ENCODE peak calls at places on chromosomes 12 and 14, in four cellular contexts. One of them, this sample, is unnamed.

GRCh38 chr12:127170271-127171180 is 1096.4 kb upstream of the TMEM132C start:
- DNase-seq in IMR-90: peak
- DNase-seq in MCF 10A: no peak
- DNase-seq in progenitor cell of endocrine pancreas: no peak
- DNase-seq in this sample: no peak

GRCh38 chr14:93105362-93105761 is 10.4 kb downstream of the ITPK1 start:
- DNase-seq in IMR-90: peak
- DNase-seq in MCF 10A: peak
- DNase-seq in progenitor cell of endocrine pancreas: no peak
- DNase-seq in this sample: no peak

GRCh38 chr14:102362084-102362483 is 606 bp downstream of the CINP start:
- DNase-seq in IMR-90: peak
- DNase-seq in MCF 10A: peak
- DNase-seq in progenitor cell of endocrine pancreas: no peak
- DNase-seq in this sample: no peak

GRCh38 chr12:13713746-13714400 is 267.5 kb downstream of the GRIN2B start:
- DNase-seq in IMR-90: no peak
- DNase-seq in MCF 10A: no peak
- DNase-seq in progenitor cell of endocrine pancreas: no peak
- DNase-seq in this sample: no peak

GRCh38 chr12:30753233-30753632 is 1.5 kb downstream of the CAPRIN2 start:
- DNase-seq in IMR-90: peak
- DNase-seq in MCF 10A: peak
- DNase-seq in progenitor cell of endocrine pancreas: no peak
- DNase-seq in this sample: no peak

GRCh38 chr14:31582286-31582691 is 21.1 kb downstream of the NUBPL start:
- DNase-seq in IMR-90: peak
- DNase-seq in MCF 10A: no peak
- DNase-seq in progenitor cell of endocrine pancreas: no peak
- DNase-seq in this sample: no peak

GRCh38 chr12:29241821-29242591 is 92.9 kb downstream of the FAR2 start:
- DNase-seq in IMR-90: peak
- DNase-seq in MCF 10A: peak
- DNase-seq in progenitor cell of endocrine pancreas: no peak
- DNase-seq in this sample: no peak

GRCh38 chr12:13084898-13085640 is 18.4 kb downstream of the GSG1 start:
- DNase-seq in IMR-90: no peak
- DNase-seq in MCF 10A: no peak
- DNase-seq in progenitor cell of endocrine pancreas: no peak
- DNase-seq in this sample: no peak

GRCh38 chr14:99625476-99625875 is 19.5 kb upstream of the HHIPL1 start:
- DNase-seq in IMR-90: no peak
- DNase-seq in MCF 10A: no peak
- DNase-seq in progenitor cell of endocrine pancreas: no peak
- DNase-seq in this sample: no peak

GRCh38 chr12:56346663-56347062 is 8.0 kb downstream of the IL23A start:
- DNase-seq in IMR-90: no peak
- DNase-seq in MCF 10A: no peak
- DNase-seq in progenitor cell of endocrine pancreas: no peak
- DNase-seq in this sample: peak

GRCh38 chr12:46267618-46268348 is 1.1 kb downstream of the SLC38A1 start:
- DNase-seq in IMR-90: peak
- DNase-seq in MCF 10A: peak
- DNase-seq in progenitor cell of endocrine pancreas: no peak
- DNase-seq in this sample: peak

GRCh38 chr12:11729008-11729407 is 79.5 kb downstream of the ETV6 start:
- DNase-seq in IMR-90: no peak
- DNase-seq in MCF 10A: peak
- DNase-seq in progenitor cell of endocrine pancreas: no peak
- DNase-seq in this sample: no peak

GRCh38 chr14:84806627-84807026 is 723.3 kb upstream of the FLRT2 start:
- DNase-seq in IMR-90: no peak
- DNase-seq in MCF 10A: peak
- DNase-seq in progenitor cell of endocrine pancreas: no peak
- DNase-seq in this sample: no peak

GRCh38 chr12:26274441-26275312 is 79.3 kb downstream of the SSPN start:
- DNase-seq in IMR-90: peak
- DNase-seq in MCF 10A: peak
- DNase-seq in progenitor cell of endocrine pancreas: no peak
- DNase-seq in this sample: no peak

GRCh38 chr12:10722905-10723866 is at the start of gene YBX3:
- DNase-seq in IMR-90: peak
- DNase-seq in MCF 10A: peak
- DNase-seq in progenitor cell of endocrine pancreas: peak
- DNase-seq in this sample: peak

GRCh38 chr12:104201238-104202001 is 14.2 kb upstream of the TXNRD1 start:
- DNase-seq in IMR-90: peak
- DNase-seq in MCF 10A: peak
- DNase-seq in progenitor cell of endocrine pancreas: peak
- DNase-seq in this sample: peak

GRCh38 chr14:100192250-100192671 is 32.8 kb upstream of the DEGS2 start:
- DNase-seq in IMR-90: no peak
- DNase-seq in MCF 10A: no peak
- DNase-seq in progenitor cell of endocrine pancreas: peak
- DNase-seq in this sample: no peak

GRCh38 chr12:68538722-68539614 is 71.7 kb upstream of the RAP1B start:
- DNase-seq in IMR-90: peak
- DNase-seq in MCF 10A: no peak
- DNase-seq in progenitor cell of endocrine pancreas: no peak
- DNase-seq in this sample: peak

GRCh38 chr14:54567224-54567633 is 301 bp downstream of the SAMD4A start:
- DNase-seq in IMR-90: no peak
- DNase-seq in MCF 10A: peak
- DNase-seq in progenitor cell of endocrine pancreas: peak
- DNase-seq in this sample: no peak

GRCh38 chr12:1799068-1799881 is 21.1 kb upstream of the LRTM2 start:
- DNase-seq in IMR-90: no peak
- DNase-seq in MCF 10A: no peak
- DNase-seq in progenitor cell of endocrine pancreas: no peak
- DNase-seq in this sample: no peak

GRCh38 chr14:66650491-66650911 is 142.6 kb downstream of the GPHN start:
- DNase-seq in IMR-90: no peak
- DNase-seq in MCF 10A: no peak
- DNase-seq in progenitor cell of endocrine pancreas: no peak
- DNase-seq in this sample: no peak

GRCh38 chr12:123607756-123608155 is 5.9 kb downstream of the DDX55 start:
- DNase-seq in IMR-90: no peak
- DNase-seq in MCF 10A: no peak
- DNase-seq in progenitor cell of endocrine pancreas: no peak
- DNase-seq in this sample: no peak

GRCh38 chr12:25557830-25558436 is 4.8 kb upstream of the LMNTD1 start:
- DNase-seq in IMR-90: peak
- DNase-seq in MCF 10A: peak
- DNase-seq in progenitor cell of endocrine pancreas: no peak
- DNase-seq in this sample: no peak

GRCh38 chr12:10563966-10564365 is 49.4 kb downstream of the MAGOHB start:
- DNase-seq in IMR-90: no peak
- DNase-seq in MCF 10A: no peak
- DNase-seq in progenitor cell of endocrine pancreas: no peak
- DNase-seq in this sample: no peak

GRCh38 chr12:8678661-8679111 is 16.1 kb upstream of the MFAP5 start:
- DNase-seq in IMR-90: no peak
- DNase-seq in MCF 10A: no peak
- DNase-seq in progenitor cell of endocrine pancreas: no peak
- DNase-seq in this sample: no peak

GRCh38 chr12:56158926-56159461 is 835 bp downstream of the MYL6 start:
- DNase-seq in IMR-90: peak
- DNase-seq in MCF 10A: peak
- DNase-seq in progenitor cell of endocrine pancreas: no peak
- DNase-seq in this sample: no peak

GRCh38 chr14:31718985-31719384 is 157.8 kb downstream of the NUBPL start:
- DNase-seq in IMR-90: no peak
- DNase-seq in MCF 10A: no peak
- DNase-seq in progenitor cell of endocrine pancreas: no peak
- DNase-seq in this sample: no peak

GRCh38 chr12:45407188-45407850 is 191.4 kb downstream of the ANO6 start:
- DNase-seq in IMR-90: peak
- DNase-seq in MCF 10A: no peak
- DNase-seq in progenitor cell of endocrine pancreas: no peak
- DNase-seq in this sample: no peak

GRCh38 chr14:44379292-44379977 is 127.6 kb downstream of the FSCB start:
- DNase-seq in IMR-90: no peak
- DNase-seq in MCF 10A: no peak
- DNase-seq in progenitor cell of endocrine pancreas: no peak
- DNase-seq in this sample: no peak

GRCh38 chr12:99170026-99170425 is 477.5 kb upstream of the GARIN6 start:
- DNase-seq in IMR-90: no peak
- DNase-seq in MCF 10A: no peak
- DNase-seq in progenitor cell of endocrine pancreas: no peak
- DNase-seq in this sample: no peak

GRCh38 chr12:129790331-129790730 is 113.5 kb downstream of the TMEM132D start:
- DNase-seq in IMR-90: no peak
- DNase-seq in MCF 10A: no peak
- DNase-seq in progenitor cell of endocrine pancreas: no peak
- DNase-seq in this sample: no peak

GRCh38 chr14:91780452-91780851 is 48.6 kb upstream of the CATSPERB start:
- DNase-seq in IMR-90: no peak
- DNase-seq in MCF 10A: no peak
- DNase-seq in progenitor cell of endocrine pancreas: no peak
- DNase-seq in this sample: no peak

GRCh38 chr12:114693532-114693931 is 9.6 kb upstream of the TBX3 start:
- DNase-seq in IMR-90: no peak
- DNase-seq in MCF 10A: no peak
- DNase-seq in progenitor cell of endocrine pancreas: no peak
- DNase-seq in this sample: no peak

GRCh38 chr12:67989184-67989965 is at the start of gene IFNG-AS1:
- DNase-seq in IMR-90: no peak
- DNase-seq in MCF 10A: no peak
- DNase-seq in progenitor cell of endocrine pancreas: no peak
- DNase-seq in this sample: no peak

GRCh38 chr12:106127289-106128126 is 11.2 kb downstream of the NUAK1 start:
- DNase-seq in IMR-90: peak
- DNase-seq in MCF 10A: no peak
- DNase-seq in progenitor cell of endocrine pancreas: no peak
- DNase-seq in this sample: no peak
- TF ChIP-seq CTCF in IMR-90: no peak
- TF ChIP-seq CTCF in MCF 10A: no peak
- TF ChIP-seq CTCF in progenitor cell of endocrine pancreas: no peak
- TF ChIP-seq CTCF in this sample: no peak

DNA sequence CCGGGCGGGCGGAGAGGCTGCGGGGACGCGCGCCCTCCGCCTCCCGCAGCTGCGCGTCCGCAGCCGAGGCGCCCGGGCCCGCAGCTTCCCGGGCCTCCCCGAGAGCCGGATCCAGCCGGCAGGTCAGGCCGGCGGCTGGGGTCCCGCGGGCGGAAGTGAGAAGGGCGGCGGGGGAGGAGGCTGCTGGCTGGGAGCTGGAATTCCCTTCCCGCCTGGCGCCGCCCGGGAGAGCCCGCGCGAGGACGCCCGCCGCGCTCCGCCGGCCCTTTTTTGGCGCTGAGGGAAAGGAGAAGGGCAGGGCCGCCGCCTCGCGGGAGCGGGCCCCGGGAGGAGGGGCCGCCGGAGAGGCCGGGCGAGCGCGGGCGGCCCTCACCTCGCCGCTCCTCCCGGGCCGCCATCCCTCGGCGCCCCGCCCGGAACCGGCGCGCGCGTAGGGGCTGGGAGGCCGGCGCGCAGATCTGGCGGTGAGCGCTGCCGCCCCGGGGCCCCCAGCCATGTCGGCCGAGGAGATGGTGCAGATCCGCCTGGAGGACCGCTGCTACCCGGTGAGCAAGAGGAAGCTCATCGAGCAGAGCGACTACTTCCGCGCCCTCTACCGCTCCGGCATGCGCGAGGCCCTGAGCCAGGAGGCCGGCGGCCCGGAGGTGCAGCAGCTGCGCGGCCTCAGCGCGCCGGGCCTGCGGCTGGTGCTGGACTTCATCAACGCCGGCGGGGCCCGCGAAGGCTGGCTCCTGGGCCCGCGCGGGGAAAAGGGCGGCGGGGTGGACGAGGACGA is at the start of the genes KLHL42 and MANSC4:
- DNase-seq in IMR-90: peak
- DNase-seq in MCF 10A: peak
- DNase-seq in progenitor cell of endocrine pancreas: peak
- DNase-seq in this sample: peak
- TF ChIP-seq CTCF in IMR-90: no peak
- TF ChIP-seq CTCF in MCF 10A: no peak
- TF ChIP-seq CTCF in progenitor cell of endocrine pancreas: no peak
- TF ChIP-seq CTCF in this sample: no peak

GRCh38 chr12:54016478-54016964 is 7.7 kb downstream of the HOXC8 start:
- DNase-seq in IMR-90: peak
- DNase-seq in MCF 10A: peak
- DNase-seq in progenitor cell of endocrine pancreas: no peak
- DNase-seq in this sample: no peak

GRCh38 chr12:54016051-54016450 is 7.3 kb downstream of the HOXC8 start:
- DNase-seq in IMR-90: no peak
- DNase-seq in MCF 10A: no peak
- DNase-seq in progenitor cell of endocrine pancreas: no peak
- DNase-seq in this sample: no peak

GRCh38 chr12:54012631-54013398 is 4.0 kb downstream of the HOXC8 start:
- DNase-seq in IMR-90: no peak
- DNase-seq in MCF 10A: no peak
- DNase-seq in progenitor cell of endocrine pancreas: no peak
- DNase-seq in this sample: no peak

GRCh38 chr12:54015210-54015931 is 6.6 kb downstream of the HOXC8 start:
- DNase-seq in IMR-90: no peak
- DNase-seq in MCF 10A: no peak
- DNase-seq in progenitor cell of endocrine pancreas: no peak
- DNase-seq in this sample: no peak

DNA sequence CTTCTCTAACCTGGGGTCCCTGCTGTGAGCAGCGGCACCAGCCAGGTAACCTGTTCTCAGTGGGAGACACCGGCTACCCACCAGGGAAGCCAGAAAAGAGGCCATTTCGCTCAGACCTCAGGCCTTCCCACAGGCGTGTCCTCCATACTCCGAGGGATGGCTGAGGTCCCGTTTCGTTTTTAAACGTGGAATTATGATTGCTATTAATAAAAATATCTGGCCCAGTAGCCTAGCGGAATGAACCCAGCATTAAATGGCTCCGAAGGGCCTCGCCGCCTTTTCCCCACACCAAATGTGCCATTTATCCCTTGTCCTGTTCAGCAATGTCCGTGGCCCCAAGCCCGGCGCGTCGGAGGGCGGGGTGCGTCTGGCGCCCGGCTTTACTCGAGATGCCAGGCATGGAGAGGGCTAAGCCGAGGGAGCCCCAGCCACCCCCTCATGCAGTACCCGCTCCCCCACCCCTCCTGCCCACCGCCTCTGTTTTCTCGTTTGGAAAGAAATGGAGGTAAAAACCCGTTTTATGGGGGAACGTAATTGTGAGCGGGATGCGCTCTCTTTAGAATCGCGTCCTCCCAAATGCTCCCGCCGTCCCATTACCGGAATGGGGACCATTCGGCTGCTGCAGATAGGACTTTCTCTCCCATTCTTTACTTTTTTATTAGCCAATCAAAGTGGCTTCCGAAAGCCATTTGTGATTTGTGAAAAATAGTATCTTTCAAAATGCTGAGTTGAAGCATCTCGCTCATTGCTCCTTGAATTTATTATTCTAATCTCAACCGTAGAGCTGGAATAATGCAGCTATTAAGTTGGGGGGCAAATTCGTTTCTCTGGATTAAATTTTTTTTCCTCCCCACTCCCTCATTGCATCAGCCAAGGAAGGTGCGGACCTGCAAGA is 5.8 kb downstream of the HOXC8 start:
- DNase-seq in IMR-90: no peak
- DNase-seq in MCF 10A: no peak
- DNase-seq in progenitor cell of endocrine pancreas: no peak
- DNase-seq in this sample: no peak
- TF ChIP-seq CTCF in IMR-90: no peak
- TF ChIP-seq CTCF in MCF 10A: no peak
- TF ChIP-seq CTCF in progenitor cell of endocrine pancreas: no peak
- TF ChIP-seq CTCF in this sample: no peak

GRCh38 chr12:17381211-17381610 is 708.8 kb downstream of the RERGL start:
- DNase-seq in IMR-90: no peak
- DNase-seq in MCF 10A: no peak
- DNase-seq in progenitor cell of endocrine pancreas: no peak
- DNase-seq in this sample: no peak
- TF ChIP-seq CTCF in IMR-90: no peak
- TF ChIP-seq CTCF in MCF 10A: no peak
- TF ChIP-seq CTCF in progenitor cell of endocrine pancreas: no peak
- TF ChIP-seq CTCF in this sample: no peak